ENCODE peak calls at places on chromosome 10, in seven cellular contexts. B is H1, N is GM12878, W is SK-N-SH, Z is HepG2, L is K562, U is GM12891. R is an unnamed sample.

GRCh38 chr10:110701618-110701971 is 57.5 kb downstream of the RBM20 start:
- DNase-seq in N (no peak), W (peak; percentile 33), U (no peak), Z (no peak), L (no peak), B (no peak), R (no peak)

GRCh38 chr10:335151-335800 is 200.0 kb downstream of the ZMYND11 start:
- DNase-seq in B (no peak), N (no peak), W (no peak), U (no peak), L (no peak), Z (no peak), R (no peak)

GRCh38 chr10:121553861-121554264 is 44.4 kb downstream of the FGFR2 start:
- DNase-seq in B (no peak), Z (no peak), L (no peak), U (no peak), N (no peak), W (no peak), R (no peak)

GRCh38 chr10:52740913-52741675 is 31.5 kb downstream of the MBL2 start:
- DNase-seq in N (no peak), W (peak; percentile 44), Z (peak; percentile 66), U (no peak), L (peak; percentile 57), B (peak; percentile 31), R (no peak)

GRCh38 chr10:4407783-4408182 is 418.2 kb upstream of the AKR1E2 start:
- DNase-seq in N (no peak), U (no peak), W (no peak), L (no peak), B (no peak), Z (no peak), R (no peak)

GRCh38 chr10:80104066-80104926 is 25.8 kb downstream of the TMEM254 start:
- DNase-seq in W (peak; percentile 63), Z (peak; percentile 16), B (no peak), L (no peak), U (peak; percentile 31), N (no peak), R (peak; percentile 22)

GRCh38 chr10:46299531-46300366 is 13.0 kb downstream of the ANTXRL start:
- DNase-seq in L (no peak), Z (no peak), W (no peak), N (no peak), B (no peak), U (no peak), R (no peak)

GRCh38 chr10:1873916-1874315 is 136.6 kb upstream of the ADARB2 start:
- DNase-seq in Z (no peak), U (no peak), W (no peak), N (no peak), B (no peak), L (no peak), R (no peak)

GRCh38 chr10:47137311-47137851 is 162.6 kb upstream of the GDF10 start:
- DNase-seq in U (no peak), Z (no peak), W (no peak), N (no peak), B (no peak), L (no peak), R (no peak)

GRCh38 chr10:22719406-22720042 is 5.1 kb upstream of the PIP4K2A start:
- DNase-seq in U (no peak), W (no peak), N (no peak), L (no peak), Z (no peak), B (no peak), R (no peak)

GRCh38 chr10:126422561-126422960 is 34.3 kb upstream of the ADAM12 start:
- DNase-seq in N (no peak), B (no peak), L (no peak), W (no peak), Z (no peak), U (no peak), R (no peak)

GRCh38 chr10:4918236-4918635 is 45.0 kb upstream of the AKR1C1 start:
- DNase-seq in N (no peak), Z (no peak), U (no peak), W (no peak), L (no peak), B (no peak), R (no peak)

GRCh38 chr10:74913321-74913980 is 87.1 kb downstream of the KAT6B start:
- DNase-seq in B (no peak), N (no peak), U (no peak), L (no peak), Z (no peak), W (no peak), R (no peak)

GRCh38 chr10:125102821-125103220 is 57.5 kb downstream of the CTBP2 start:
- DNase-seq in N (no peak), U (no peak), Z (no peak), L (no peak), W (no peak), B (no peak), R (no peak)

GRCh38 chr10:81428456-81429134 is 446.4 kb upstream of the NRG3 start:
- DNase-seq in U (no peak), L (no peak), B (no peak), N (no peak), Z (no peak), W (no peak), R (no peak)

GRCh38 chr10:112779025-112779765 is 170.9 kb upstream of the TCF7L2 start:
- DNase-seq in B (no peak), Z (no peak), N (no peak), U (no peak), L (no peak), W (no peak), R (no peak)

GRCh38 chr10:5560844-5561703 is 36.3 kb downstream of the CALML3 start:
- DNase-seq in Z (peak; percentile 55), U (no peak), B (no peak), W (no peak), L (no peak), N (no peak), R (no peak)

DNA sequence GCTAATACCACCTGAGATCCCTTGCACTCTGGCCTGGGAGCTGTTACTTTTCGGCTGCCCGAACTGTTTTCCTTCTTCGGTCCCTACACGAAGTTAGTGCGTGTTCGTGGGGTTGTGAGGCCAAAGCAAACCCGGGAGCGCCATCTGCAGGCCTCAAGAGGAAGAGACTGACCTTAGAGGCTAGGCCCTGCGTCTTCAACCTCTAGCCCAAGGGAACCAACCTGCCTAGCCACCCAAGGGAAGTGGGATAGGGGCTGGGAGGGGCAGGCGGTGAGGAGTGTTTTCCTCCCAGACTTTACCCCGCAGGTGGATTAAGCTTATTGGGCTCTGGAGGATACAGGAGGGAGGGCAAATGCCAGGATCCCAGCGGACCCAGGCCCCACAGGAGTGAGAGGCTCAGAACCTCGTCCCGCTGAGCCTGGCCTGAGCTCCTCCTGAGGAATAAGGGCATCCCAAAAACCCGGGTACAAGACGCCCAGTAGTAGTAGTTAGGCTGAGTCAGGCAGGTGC is 1.7 kb upstream of the PAX2 start:
- DNase-seq in B (no peak), W (peak; percentile 85), U (no peak), Z (peak; percentile 47), N (no peak), L (peak; percentile 64), R (peak; percentile 73)
- TF ChIP-seq TAF1 in B (no peak), W (no peak), U (no peak), Z (no peak), N (no peak), L (no peak), R (no peak)

GRCh38 chr10:99365761-99366160 is 36.6 kb downstream of the CNNM1 start:
- DNase-seq in L (no peak), N (no peak), B (no peak), Z (no peak), W (no peak), U (no peak), R (no peak)
- TF ChIP-seq TAF1 in L (no peak), N (no peak), B (no peak), Z (no peak), W (no peak), U (no peak), R (no peak)

DNA sequence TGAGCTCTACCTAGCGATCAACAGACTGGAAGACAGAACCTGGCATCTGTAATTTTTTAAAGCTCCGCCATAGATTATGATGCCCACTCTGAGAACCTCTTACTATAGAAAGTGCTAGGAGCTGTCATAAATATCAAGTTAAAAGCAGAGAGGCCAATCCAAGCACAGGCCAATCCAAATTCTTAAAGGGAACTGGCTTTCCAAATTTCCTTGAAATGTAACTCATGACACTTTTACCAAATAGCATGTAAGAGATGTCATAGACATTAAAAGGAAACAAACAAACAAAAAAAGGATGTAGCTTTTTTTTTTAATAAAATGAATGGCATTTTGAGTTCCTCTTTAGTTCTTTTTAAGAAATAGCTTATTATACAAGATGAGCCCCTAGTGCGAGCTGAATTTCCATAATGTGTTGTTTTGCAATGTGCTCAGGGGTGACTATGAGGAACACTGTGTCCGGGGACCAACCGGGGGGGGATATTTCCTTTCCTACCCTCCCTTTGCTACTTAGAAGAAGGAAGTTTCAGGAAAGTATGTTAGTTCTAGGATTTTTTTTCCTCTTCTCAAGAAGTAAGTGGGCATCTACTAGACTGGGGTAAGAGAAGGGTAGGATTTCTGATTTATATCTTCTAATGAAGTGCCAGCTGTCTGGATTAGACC is 23.7 kb upstream of the MRC1 start:
- DNase-seq in N (no peak), W (no peak), Z (no peak), U (no peak), B (no peak), L (no peak), R (no peak)
- TF ChIP-seq TAF1 in N (no peak), W (no peak), Z (no peak), U (no peak), B (no peak), L (no peak), R (no peak)

GRCh38 chr10:69060127-69060798 is 27.6 kb upstream of the SRGN start:
- DNase-seq in W (no peak), N (no peak), U (no peak), L (no peak), B (no peak), Z (no peak), R (no peak)

GRCh38 chr10:69057951-69058297 is 30.0 kb upstream of the SRGN start:
- DNase-seq in L (no peak), W (no peak), B (no peak), N (no peak), Z (no peak), U (no peak), R (no peak)

GRCh38 chr10:69057261-69057950 is 30.5 kb upstream of the SRGN start:
- DNase-seq in B (no peak), L (no peak), U (no peak), Z (peak; percentile 27), W (no peak), N (no peak), R (no peak)

GRCh38 chr10:69064762-69065328 is 23.1 kb upstream of the SRGN start:
- DNase-seq in L (peak; percentile 57), Z (no peak), W (no peak), N (no peak), B (no peak), U (no peak), R (no peak)

DNA sequence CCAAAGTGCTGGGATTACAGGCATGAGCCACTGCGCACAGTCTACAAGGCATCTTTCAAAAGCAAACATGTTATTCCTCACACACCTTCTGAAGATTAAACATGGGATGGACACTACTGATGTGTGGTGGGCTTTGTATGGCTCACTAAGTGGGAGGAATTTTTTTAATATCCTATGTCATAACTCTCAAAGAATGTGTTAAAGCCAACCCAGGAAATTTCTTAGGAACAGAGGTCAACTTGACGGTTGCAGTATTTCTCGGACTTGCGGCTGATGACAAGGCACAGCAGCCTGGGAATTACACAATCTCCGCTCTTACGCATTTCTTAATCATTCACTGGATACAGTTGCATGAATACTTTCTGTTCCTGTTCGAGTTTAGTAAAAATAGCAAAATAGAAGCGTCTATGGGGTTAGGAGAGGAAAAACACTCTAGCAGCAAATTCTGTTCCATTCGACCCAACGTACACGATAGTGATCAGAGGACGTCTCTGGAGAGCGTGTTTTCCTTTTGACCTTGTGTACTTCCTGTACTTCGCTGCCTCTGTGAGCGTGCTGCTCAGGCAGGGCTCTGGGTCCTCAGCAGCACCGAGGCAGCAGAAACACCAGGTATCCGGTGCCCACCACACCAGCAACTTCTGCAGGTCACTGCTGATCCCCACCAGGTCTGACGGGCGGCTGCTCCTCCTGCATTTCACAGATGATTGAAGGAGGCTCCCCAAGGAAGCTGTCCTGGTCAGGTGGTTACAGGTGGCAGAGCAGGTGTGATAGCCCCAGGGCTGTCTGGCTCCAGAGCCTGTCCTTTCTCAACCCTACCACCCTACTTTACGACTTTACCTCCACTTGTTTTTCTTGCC is 26.4 kb upstream of the SRGN start:
- DNase-seq in L (peak; percentile 49), Z (peak; percentile 47), B (no peak), W (peak; percentile 21), N (no peak), U (no peak), R (no peak)
- TF ChIP-seq TAF1 in L (no peak), Z (no peak), B (no peak), W (no peak), N (no peak), U (no peak), R (no peak)